ENCODE peak calls at places on chromosomes 16 and 17, in seven cellular contexts. N is GM23338, H is fibroblast of lung, M is IMR-90, P is osteoblast, V is GM23248, T is PC-3. D is an unnamed sample.

GRCh38 chr16:81445143-81445922 is 725 bp downstream of the CMIP start:
- DNase-seq in N (peak), H (peak), M (peak), P (peak), V (peak), T (no peak), D (peak)

GRCh38 chr16:71709231-71709781 is 15.2 kb downstream of the PHLPP2 start:
- DNase-seq in N (no peak), H (peak), M (peak), P (peak), V (peak), T (peak), D (peak)

GRCh38 chr16:86211800-86212199 is 298.5 kb upstream of the FOXF1 start:
- DNase-seq in N (no peak), H (no peak), M (no peak), P (no peak), V (no peak), T (no peak), D (no peak)

GRCh38 chr16:14635394-14636145 is 2.8 kb downstream of the BFAR start:
- DNase-seq in N (peak), H (no peak), M (no peak), P (no peak), V (no peak), T (no peak), D (peak)

GRCh38 chr16:53626816-53627215 is 76.8 kb downstream of the RPGRIP1L start:
- DNase-seq in N (no peak), H (no peak), M (no peak), P (no peak), V (no peak), T (no peak), D (no peak)

GRCh38 chr17:68455756-68456528 is 1.4 kb downstream of the WIPI1 start:
- DNase-seq in N (no peak), H (peak), M (peak), P (no peak), V (peak), T (peak), D (peak)

GRCh38 chr17:63854709-63855108 is 12.2 kb upstream of the SMARCD2 start:
- DNase-seq in N (no peak), H (no peak), M (no peak), P (no peak), V (no peak), T (no peak), D (no peak)

GRCh38 chr16:77289331-77289809 is 90.2 kb downstream of the SYCE1L start:
- DNase-seq in N (no peak), H (peak), M (peak), P (peak), V (peak), T (peak), D (peak)

GRCh38 chr17:55430531-55431228 is 9.0 kb upstream of the MMD start:
- DNase-seq in N (no peak), H (no peak), M (no peak), P (no peak), V (peak), T (peak), D (no peak)

GRCh38 chr17:81163703-81164413 is 1.4 kb upstream of the PVALEF start:
- DNase-seq in N (no peak), H (no peak), M (no peak), P (no peak), V (no peak), T (no peak), D (no peak)

GRCh38 chr17:74870512-74870911 is 2.3 kb downstream of the FDXR start:
- DNase-seq in N (no peak), H (peak), M (peak), P (peak), V (peak), T (peak), D (no peak)

GRCh38 chr17:79027274-79027924 is 3.4 kb downstream of the C1QTNF1 start:
- DNase-seq in N (no peak), H (no peak), M (no peak), P (peak), V (peak), T (no peak), D (peak)

GRCh38 chr17:46008591-46008990 is 9.5 kb downstream of the STH start:
- DNase-seq in N (no peak), H (no peak), M (no peak), P (no peak), V (no peak), T (no peak), D (no peak)

GRCh38 chr16:66524601-66525164 is 25.2 kb downstream of the TK2 start:
- DNase-seq in N (no peak), H (no peak), M (no peak), P (no peak), V (no peak), T (no peak), D (no peak)

GRCh38 chr16:66662445-66663194 is 33.9 kb downstream of the CMTM4 start:
- DNase-seq in N (peak), H (peak), M (peak), P (peak), V (peak), T (peak), D (peak)

GRCh38 chr17:40560592-40561293 is 4.5 kb downstream of the CCR7 start:
- DNase-seq in N (no peak), H (peak), M (peak), P (peak), V (peak), T (no peak), D (peak)

GRCh38 chr16:886802-887731 is 83.7 kb downstream of the LMF1 start:
- DNase-seq in N (peak), H (no peak), M (no peak), P (peak), V (no peak), T (no peak), D (peak)

GRCh38 chr17:60971515-60972369 is 294.1 kb downstream of the BCAS3 start:
- DNase-seq in N (peak), H (peak), M (peak), P (peak), V (peak), T (peak), D (peak)

GRCh38 chr17:30812218-30813177 is 12.0 kb downstream of the CRLF3 start:
- DNase-seq in N (no peak), H (peak), M (peak), P (no peak), V (peak), T (peak), D (no peak)

GRCh38 chr17:8488931-8489330 is 53.2 kb downstream of the NDEL1 start:
- DNase-seq in N (no peak), H (peak), M (peak), P (peak), V (peak), T (peak), D (peak)

GRCh38 chr16:1772908-1773702 is at the start of gene MRPS34:
- DNase-seq in N (peak), H (peak), M (peak), P (peak), V (peak), T (peak), D (peak)

GRCh38 chr16:49664221-49665215 is 191.4 kb downstream of the ZNF423 start:
- DNase-seq in N (no peak), H (no peak), M (no peak), P (peak), V (peak), T (no peak), D (peak)

GRCh38 chr16:57446530-57447141 is 549 bp downstream of the CIAPIN1 start:
- DNase-seq in N (peak), H (peak), M (peak), P (peak), V (peak), T (peak), D (peak)

GRCh38 chr17:57032343-57032742 is 52.7 kb upstream of the AKAP1 start:
- DNase-seq in N (no peak), H (no peak), M (no peak), P (no peak), V (no peak), T (no peak), D (no peak)

GRCh38 chr17:35438433-35438832 is 6.1 kb upstream of the SLFN12 start:
- DNase-seq in N (no peak), H (no peak), M (no peak), P (no peak), V (no peak), T (no peak), D (no peak)

GRCh38 chr17:17032131-17032692 is 10.0 kb upstream of the MPRIP start:
- DNase-seq in N (no peak), H (peak), M (peak), P (peak), V (peak), T (peak), D (peak)

GRCh38 chr17:74770498-74771318 is 5.4 kb downstream of the NAT9 start:
- DNase-seq in N (peak), H (no peak), M (peak), P (peak), V (peak), T (peak), D (peak)

DNA sequence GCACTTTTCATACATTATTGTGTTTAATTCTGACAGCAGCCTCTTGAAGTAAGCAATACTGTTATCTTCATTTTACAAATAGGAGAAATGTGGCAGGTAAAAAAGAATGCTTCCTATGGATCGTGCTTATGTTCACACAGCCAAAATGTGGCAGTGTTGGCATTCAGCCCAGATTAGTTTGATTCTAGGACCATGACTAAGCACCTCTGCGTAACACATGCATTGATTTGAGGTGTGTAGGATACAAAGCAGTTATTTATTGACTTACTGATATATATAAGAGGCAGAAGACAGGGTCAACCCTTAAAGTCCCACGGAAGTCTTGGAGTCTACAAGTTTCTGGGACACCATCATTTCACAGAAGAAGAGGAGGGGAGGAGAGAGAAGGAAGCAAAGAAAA is 1144.4 kb upstream of the GOT2 start:
- DNase-seq in N (no peak), H (peak), M (peak), P (peak), V (peak), T (peak), D (peak)
- H2AFZ ChIP-seq in N (peak), H (no peak), M (no peak), P (no peak), V (no peak), T (no peak), D (no peak)

GRCh38 chr16:29663020-29663828 is at the start of gene SPN:
- DNase-seq in N (peak), H (no peak), M (no peak), P (peak), V (no peak), T (no peak), D (no peak)
- H2AFZ ChIP-seq in N (peak), H (no peak), M (peak), P (no peak), V (no peak), T (no peak), D (no peak)

DNA sequence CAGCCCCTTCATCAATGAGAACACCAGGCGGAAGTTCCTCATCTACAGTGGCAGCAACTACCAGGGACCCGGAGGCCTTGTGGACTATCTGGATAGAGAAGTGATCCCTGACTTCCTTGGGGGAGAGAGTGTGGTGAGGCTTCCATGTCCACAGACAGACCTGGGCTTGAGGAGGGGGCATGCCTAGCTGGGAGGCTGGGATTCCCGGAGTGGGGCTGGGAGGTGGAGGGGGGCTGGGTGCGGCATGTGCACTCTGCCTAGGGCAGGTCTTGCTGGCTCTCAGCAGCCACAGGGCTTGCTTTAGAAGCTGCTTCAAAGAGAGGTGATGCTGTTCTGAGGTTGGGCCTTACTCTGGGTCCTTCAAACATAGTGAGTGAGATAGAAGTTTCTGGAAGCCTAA is 27.8 kb downstream of the NAGPA start:
- DNase-seq in N (no peak), H (no peak), M (no peak), P (no peak), V (no peak), T (no peak), D (no peak)
- H2AFZ ChIP-seq in N (no peak), H (no peak), M (no peak), P (no peak), V (no peak), T (no peak), D (no peak)

GRCh38 chr17:28369684-28370034 is 448 bp downstream of the VTN start:
- DNase-seq in N (no peak), H (no peak), M (no peak), P (peak), V (no peak), T (no peak), D (peak)
- H2AFZ ChIP-seq in N (no peak), H (no peak), M (peak), P (no peak), V (no peak), T (no peak), D (no peak)

DNA sequence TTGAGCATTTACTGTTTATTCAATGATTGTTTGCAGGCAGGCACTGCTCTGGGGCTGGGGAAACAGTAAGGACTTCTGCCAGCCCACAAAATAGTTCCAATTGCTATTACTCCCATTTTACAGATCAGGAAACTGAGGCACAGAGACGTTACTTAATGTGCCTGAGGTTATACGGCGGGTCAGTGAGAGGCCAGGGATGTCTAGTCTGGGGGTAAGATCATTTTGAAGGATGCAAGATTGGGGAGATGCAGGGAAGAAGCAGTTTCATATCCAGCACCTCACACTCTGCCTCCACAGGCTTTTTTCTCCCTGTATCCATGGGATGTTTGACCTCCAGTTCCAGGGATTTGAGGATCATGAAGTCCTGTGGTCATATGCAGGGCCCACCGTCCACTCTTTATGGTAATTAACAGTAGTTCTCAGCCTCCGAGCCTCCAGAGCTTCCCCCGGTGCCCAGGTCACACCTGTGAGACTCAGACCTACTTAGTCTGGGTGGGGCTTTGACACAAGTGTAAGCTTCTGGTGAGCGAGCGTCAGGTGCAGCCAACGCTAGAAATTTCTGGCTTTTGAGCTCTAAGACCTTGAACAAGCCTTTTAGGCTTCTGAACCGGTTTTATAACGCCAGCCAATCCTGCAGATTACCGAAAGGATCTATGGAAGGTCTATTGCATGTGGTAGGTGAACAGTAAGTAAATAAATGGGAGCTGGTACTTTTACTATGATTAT is 46.7 kb downstream of the ABAT start:
- DNase-seq in N (peak), H (no peak), M (no peak), P (no peak), V (no peak), T (no peak), D (no peak)
- H2AFZ ChIP-seq in N (no peak), H (no peak), M (no peak), P (no peak), V (no peak), T (no peak), D (no peak)

GRCh38 chr17:15882058-15882720 is 62.7 kb upstream of the ADORA2B start:
- DNase-seq in N (peak), H (no peak), M (no peak), P (no peak), V (no peak), T (no peak), D (no peak)

GRCh38 chr17:15884731-15885130 is 60.2 kb upstream of the ADORA2B start:
- DNase-seq in N (no peak), H (peak), M (peak), P (no peak), V (no peak), T (peak), D (no peak)

GRCh38 chr17:15882777-15883176 is 62.2 kb upstream of the ADORA2B start:
- DNase-seq in N (no peak), H (no peak), M (no peak), P (peak), V (peak), T (no peak), D (no peak)

GRCh38 chr17:15885770-15886169 is 59.2 kb upstream of the ADORA2B start:
- DNase-seq in N (no peak), H (peak), M (peak), P (no peak), V (peak), T (peak), D (no peak)

DNA sequence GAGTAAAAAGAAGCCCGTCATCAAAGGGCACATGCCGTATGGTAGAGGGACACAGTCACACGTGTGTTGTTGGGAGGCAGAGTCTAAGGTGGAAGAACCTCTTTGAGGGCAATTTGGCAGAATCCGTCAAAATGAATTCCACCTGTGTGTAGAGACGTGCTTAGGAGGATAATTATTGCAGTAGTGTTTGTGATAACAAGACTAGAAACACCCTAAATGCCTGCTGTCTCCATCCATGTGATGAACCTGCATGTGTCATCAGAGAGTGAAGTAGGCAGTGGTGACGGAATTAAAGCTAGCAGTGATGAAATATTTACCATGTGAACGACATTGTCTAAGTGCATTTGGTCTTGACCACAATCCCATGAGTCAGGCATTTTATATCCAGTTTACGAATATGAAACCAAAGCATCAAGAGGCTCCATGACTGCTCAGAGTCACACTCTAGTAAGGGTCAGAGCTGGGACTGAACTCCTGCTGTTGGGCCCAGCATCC is 61.3 kb upstream of the ADORA2B start:
- DNase-seq in N (no peak), H (peak), M (peak), P (peak), V (peak), T (peak), D (no peak)
- H2AFZ ChIP-seq in N (no peak), H (no peak), M (peak), P (no peak), V (no peak), T (no peak), D (no peak)